ENCODE peak calls at places on chromosomes 11 and 22, in five cellular contexts. Y, H, F, C and V are unnamed samples.

GRCh38 chr11:76666408-76666807 is 4.1 kb downstream of the LRRC32 start:
- DNase-seq in Y (no peak), H (no peak), C (peak), F (no peak), V (no peak)

GRCh38 chr11:45486461-45486860 is 179.0 kb downstream of the CHST1 start:
- DNase-seq in Y (no peak), C (no peak), F (no peak), H (no peak), V (no peak)

GRCh38 chr22:50526849-50527801 is 1.7 kb upstream of the SCO2 start:
- DNase-seq in H (peak), Y (peak), F (no peak), C (peak), V (peak)

GRCh38 chr11:469684-470667 is 19.9 kb downstream of the PTDSS2 start:
- DNase-seq in F (no peak), Y (peak), H (peak), C (peak), V (no peak)

GRCh38 chr11:1570896-1571759 is 943 bp downstream of the DUSP8 start:
- DNase-seq in Y (peak), C (no peak), F (no peak), H (no peak), V (peak)

GRCh38 chr11:12075822-12076821 is 34.3 kb upstream of the MICAL2 start:
- DNase-seq in H (peak), F (no peak), Y (no peak), C (peak), V (no peak)

GRCh38 chr22:44325718-44326548 is 13.2 kb upstream of the SHISAL1 start:
- DNase-seq in Y (no peak), F (no peak), C (peak), H (peak), V (no peak)

GRCh38 chr11:9574806-9575530 is 1.5 kb downstream of the WEE1 start:
- DNase-seq in Y (peak), F (peak), H (peak), C (peak), V (peak)

GRCh38 chr11:47377571-47378010 is 756 bp downstream of the SPI1 start:
- DNase-seq in Y (no peak), F (no peak), H (no peak), C (no peak), V (no peak)

GRCh38 chr11:65310215-65310614 is 4.5 kb upstream of the CDC42EP2 start:
- DNase-seq in H (no peak), Y (peak), F (no peak), C (no peak), V (no peak)

GRCh38 chr11:15159085-15159484 is 44.4 kb downstream of the INSC start:
- DNase-seq in F (no peak), Y (peak), H (peak), C (peak), V (peak)

GRCh38 chr11:102780491-102780918 is at the start of gene MMP10:
- DNase-seq in H (peak), Y (no peak), F (no peak), C (peak), V (no peak)

GRCh38 chr22:50473855-50474671 is 772 bp downstream of the SBF1 start:
- DNase-seq in Y (peak), C (peak), H (peak), F (peak), V (peak)

GRCh38 chr11:65862941-65863888 is 3.0 kb downstream of the MUS81 start:
- DNase-seq in F (no peak), C (no peak), H (no peak), Y (no peak), V (no peak)

GRCh38 chr11:117281159-117281558 is 10.0 kb upstream of the BACE1-AS start:
- DNase-seq in Y (no peak), C (peak), F (no peak), H (peak), V (no peak)

GRCh38 chr11:72230764-72231365 is 6.3 kb downstream of the INPPL1 start:
- DNase-seq in C (no peak), H (no peak), F (no peak), Y (no peak), V (no peak)

GRCh38 chr11:122137081-122137793 is 21.2 kb upstream of the BLID start:
- DNase-seq in F (no peak), C (peak), H (peak), Y (no peak), V (no peak)

GRCh38 chr22:19719055-19719482 is 4.3 kb upstream of the GP1BB start:
- DNase-seq in Y (no peak), H (no peak), C (no peak), F (no peak), V (no peak)

GRCh38 chr11:99911116-99911515 is 776.0 kb upstream of the ARHGAP42 start:
- DNase-seq in F (no peak), H (peak), C (no peak), Y (no peak), V (no peak)

GRCh38 chr11:102840018-102840417 is 3.4 kb downstream of the MMP3 start:
- DNase-seq in C (no peak), Y (no peak), F (no peak), H (no peak), V (no peak)

GRCh38 chr11:13238879-13239514 is 38.6 kb upstream of the BMAL1 start:
- DNase-seq in F (peak), H (peak), Y (peak), C (peak), V (peak)

GRCh38 chr22:43395296-43395695 is 16.5 kb upstream of the MPPED1 start:
- DNase-seq in H (no peak), C (no peak), F (no peak), Y (no peak), V (no peak)

GRCh38 chr22:36715647-36716046 is 12.1 kb upstream of the CACNG2 start:
- DNase-seq in C (no peak), H (no peak), Y (no peak), F (no peak), V (no peak)

GRCh38 chr11:111834432-111835163 is 36.8 kb downstream of the ALG9 start:
- DNase-seq in Y (no peak), C (no peak), F (no peak), H (no peak), V (no peak)

GRCh38 chr11:6443269-6444003 is 2.6 kb upstream of the HPX start:
- DNase-seq in F (peak), Y (peak), C (peak), H (peak), V (peak)

GRCh38 chr11:31060880-31061279 is 308.7 kb downstream of the DCDC1 start:
- DNase-seq in Y (no peak), C (peak), F (peak), H (no peak), V (no peak)

GRCh38 chr11:92627615-92628201 is 341.7 kb upstream of the MTNR1B start:
- DNase-seq in C (no peak), F (no peak), Y (no peak), H (peak), V (peak)

GRCh38 chr11:69361048-69361447 is 67.1 kb downstream of the MYEOV start:
- DNase-seq in F (no peak), H (no peak), C (no peak), Y (peak), V (no peak)

GRCh38 chr11:92413757-92414513 is 189.3 kb downstream of the FAT3 start:
- DNase-seq in Y (no peak), F (no peak), H (no peak), C (no peak), V (no peak)

GRCh38 chr11:60971520-60971919 is at the start of gene CD6:
- DNase-seq in F (no peak), H (no peak), Y (no peak), C (no peak), V (no peak)

GRCh38 chr22:36478966-36479365 is 2.5 kb downstream of the TXN2 start:
- DNase-seq in Y (no peak), F (no peak), C (peak), H (no peak), V (no peak)

GRCh38 chr22:21697021-21697771 is 31.4 kb downstream of the PPIL2 start:
- DNase-seq in Y (no peak), H (no peak), F (no peak), C (no peak), V (no peak)

GRCh38 chr22:43540570-43540969 is 128.8 kb downstream of the MPPED1 start:
- DNase-seq in F (no peak), C (no peak), H (no peak), Y (no peak), V (no peak)

GRCh38 chr11:128628686-128629085 is 41.3 kb upstream of the ETS1 start:
- DNase-seq in C (no peak), H (no peak), F (no peak), Y (no peak), V (no peak)

GRCh38 chr11:10487002-10487647 is 32.1 kb downstream of the AMPD3 start:
- DNase-seq in H (no peak), C (no peak), Y (no peak), F (no peak), V (no peak)

GRCh38 chr22:42344391-42344861 is 74.0 kb upstream of the TCF20 start:
- DNase-seq in Y (no peak), F (no peak), H (no peak), C (no peak), V (no peak)

GRCh38 chr11:96228472-96228871 is 114.5 kb downstream of the MAML2 start:
- DNase-seq in H (peak), C (peak), Y (peak), F (no peak), V (peak)

GRCh38 chr11:57094206-57094940 is 87.4 kb upstream of the LRRC55 start:
- DNase-seq in Y (no peak), H (no peak), F (no peak), C (peak), V (no peak)

GRCh38 chr11:4095509-4096230 is 1.1 kb downstream of the RRM1 start:
- DNase-seq in C (peak), H (peak), F (no peak), Y (no peak), V (no peak)
- TF ChIP-seq CTCF in C (no peak), H (no peak), F (peak), Y (no peak), V (no peak)

GRCh38 chr11:7907121-7907520 is 23.9 kb downstream of the OR10A6 start:
- DNase-seq in C (no peak), F (no peak), Y (no peak), H (no peak), V (no peak)

GRCh38 chr11:7906481-7906880 is 24.6 kb downstream of the OR10A6 start:
- DNase-seq in F (no peak), Y (no peak), C (no peak), H (peak), V (no peak)

GRCh38 chr11:7905549-7905948 is 25.5 kb downstream of the OR10A6 start:
- DNase-seq in Y (no peak), H (no peak), F (no peak), C (no peak), V (no peak)

GRCh38 chr11:7904910-7905309 is 26.2 kb downstream of the OR10A6 start:
- DNase-seq in C (peak), H (peak), F (no peak), Y (no peak), V (no peak)

DNA sequence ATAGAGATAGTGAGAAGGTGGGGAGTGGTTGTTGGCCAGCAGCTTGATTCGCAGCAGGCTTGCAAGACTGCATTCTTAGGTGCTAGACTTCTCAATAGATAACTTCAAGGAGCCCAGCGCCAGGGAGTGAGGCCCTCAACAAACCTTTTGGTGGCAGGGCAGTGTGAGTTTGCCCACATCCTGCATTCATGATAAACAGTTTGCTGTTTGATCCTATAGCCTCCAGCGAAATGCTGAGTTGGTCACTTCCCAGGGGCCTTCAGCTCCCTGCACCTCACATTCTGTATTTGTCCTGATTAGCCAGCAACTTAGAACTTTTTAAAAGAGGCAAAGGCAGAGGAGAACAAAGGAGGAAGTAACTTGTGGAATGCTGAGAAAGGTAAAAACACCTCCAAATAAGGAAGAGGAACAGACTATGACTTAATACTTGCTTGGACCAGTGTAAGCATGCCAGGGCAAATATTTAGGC is 25.1 kb downstream of the OR10A6 start:
- DNase-seq in H (peak), C (no peak), Y (no peak), F (no peak), V (peak)
- TF ChIP-seq CTCF in H (no peak), C (no peak), Y (no peak), F (no peak), V (no peak)

DNA sequence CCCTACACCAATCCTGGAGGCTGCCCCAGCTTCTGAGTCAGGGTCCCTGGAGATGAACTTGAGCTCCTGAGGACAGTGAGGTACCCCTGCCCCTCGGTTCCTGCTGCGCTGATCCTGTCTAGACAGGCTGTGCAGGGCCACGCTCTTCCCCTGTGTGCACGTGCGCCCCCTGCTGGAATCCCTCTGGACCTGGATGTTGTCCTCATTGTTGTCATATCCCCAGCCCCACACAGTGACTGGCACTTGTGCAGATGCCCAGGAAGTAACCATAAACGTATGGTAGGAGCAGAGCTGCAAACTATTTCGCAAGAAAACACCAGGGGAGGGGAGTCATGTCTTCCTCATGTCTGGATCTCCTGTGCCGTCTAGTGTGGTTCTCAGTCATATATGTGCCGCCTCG is 114.7 kb downstream of the CRYBB2 start:
- DNase-seq in Y (peak), C (peak), F (peak), H (peak), V (peak)
- TF ChIP-seq CTCF in Y (peak), C (peak), F (peak), H (peak), V (peak)

GRCh38 chr11:113249491-113249763 is 65.0 kb upstream of the TTC12 start:
- DNase-seq in Y (no peak), F (no peak), C (peak), H (peak), V (peak)
- TF ChIP-seq CTCF in Y (no peak), F (peak), C (peak), H (peak), V (no peak)

DNA sequence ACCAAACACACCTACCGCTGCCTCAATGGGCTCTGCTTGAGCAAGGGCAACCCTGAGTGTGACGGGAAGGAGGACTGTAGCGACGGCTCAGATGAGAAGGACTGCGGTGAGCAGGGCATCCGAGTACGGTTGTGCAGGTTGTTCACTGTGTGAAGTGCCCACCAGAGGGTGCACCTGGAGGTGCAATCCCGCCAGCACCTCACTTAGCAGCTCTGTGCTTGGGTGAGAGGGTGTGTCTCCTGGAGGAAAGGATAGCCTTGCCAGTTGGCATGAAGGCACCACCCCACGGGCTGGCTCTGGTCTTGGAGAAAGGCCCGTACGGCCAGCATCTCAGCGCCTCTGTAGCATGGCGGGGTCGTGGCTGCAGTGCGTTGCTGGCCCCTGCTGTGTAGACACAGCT is 39.4 kb downstream of the ST14 start:
- DNase-seq in F (no peak), Y (no peak), H (no peak), C (no peak), V (no peak)
- TF ChIP-seq CTCF in F (no peak), Y (no peak), H (peak), C (no peak), V (no peak)

DNA sequence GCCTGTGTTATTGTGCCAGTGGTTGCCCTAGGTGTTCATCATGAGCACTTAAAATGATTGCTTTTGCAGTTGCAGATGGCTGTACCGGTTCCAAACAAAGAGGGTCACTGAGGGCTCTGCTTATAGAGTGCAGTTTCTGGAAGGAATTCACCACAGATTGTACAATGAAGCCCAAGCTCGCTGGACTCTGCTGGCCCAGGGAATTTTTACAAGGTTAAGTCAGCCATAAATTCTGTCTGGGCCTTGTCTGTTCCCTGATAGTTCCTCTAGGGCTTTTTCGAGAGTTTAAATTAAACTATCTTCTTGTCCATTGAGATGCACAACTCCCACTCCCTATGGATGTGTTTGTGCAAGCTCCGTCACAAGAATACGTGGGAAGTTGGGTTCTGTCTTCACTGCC is 153.7 kb upstream of the TTC12 start:
- DNase-seq in F (no peak), Y (no peak), C (no peak), H (no peak), V (no peak)
- TF ChIP-seq CTCF in F (no peak), Y (no peak), C (no peak), H (no peak), V (no peak)

GRCh38 chr11:63343130-63343529 is 26.5 kb upstream of the SLC22A9 start:
- DNase-seq in F (no peak), C (no peak), Y (no peak), H (peak), V (no peak)
- TF ChIP-seq CTCF in F (no peak), C (no peak), Y (no peak), H (peak), V (no peak)

DNA sequence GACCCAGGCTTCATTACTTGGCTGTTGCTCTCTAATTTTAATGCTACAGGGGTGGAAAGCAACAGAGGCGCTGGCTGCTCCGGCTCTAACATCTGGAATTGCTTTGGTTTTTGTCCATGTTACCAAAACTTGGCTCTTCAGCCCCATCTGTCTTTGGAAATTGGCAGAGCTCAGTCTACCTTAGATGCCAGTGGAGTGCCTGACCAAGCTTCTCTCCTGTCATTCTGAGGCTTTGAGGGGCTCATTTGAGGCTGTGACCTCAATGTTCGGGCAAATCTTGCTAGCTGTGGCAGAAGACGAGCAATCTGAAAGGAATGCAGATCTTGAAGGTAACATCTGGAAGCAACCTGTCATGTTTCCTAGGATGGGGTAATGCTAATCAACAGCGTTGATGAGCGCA is 409.5 kb upstream of the SYN3 start:
- DNase-seq in Y (no peak), F (no peak), C (peak), H (no peak), V (no peak)
- TF ChIP-seq CTCF in Y (no peak), F (no peak), C (peak), H (no peak), V (no peak)